ENCODE peak calls at places on chromosome 6, in five cellular contexts. One of them, this sample, is unnamed.

GRCh38 chr6:4641461-4641860 is 134.7 kb upstream of the CDYL start:
- DNase-seq in AG04450: no peak
- DNase-seq in GM20000: no peak
- DNase-seq in CD4-positive, alpha-beta T cell: no peak
- DNase-seq in lower leg skin: no peak
- DNase-seq in this sample: peak

GRCh38 chr6:47292027-47292426 is 17.7 kb downstream of the TNFRSF21 start:
- DNase-seq in AG04450: no peak
- DNase-seq in GM20000: no peak
- DNase-seq in CD4-positive, alpha-beta T cell: no peak
- DNase-seq in lower leg skin: no peak
- DNase-seq in this sample: no peak

GRCh38 chr6:161359617-161359945 is 85.7 kb upstream of the AGPAT4 start:
- DNase-seq in AG04450: no peak
- DNase-seq in GM20000: no peak
- DNase-seq in CD4-positive, alpha-beta T cell: no peak
- DNase-seq in lower leg skin: no peak
- DNase-seq in this sample: no peak

GRCh38 chr6:11729083-11729482 is 49.5 kb downstream of the ADTRP start:
- DNase-seq in AG04450: no peak
- DNase-seq in GM20000: no peak
- DNase-seq in CD4-positive, alpha-beta T cell: no peak
- DNase-seq in lower leg skin: no peak
- DNase-seq in this sample: peak

GRCh38 chr6:16624631-16625299 is 136.5 kb downstream of the ATXN1 start:
- DNase-seq in AG04450: no peak
- DNase-seq in GM20000: no peak
- DNase-seq in CD4-positive, alpha-beta T cell: no peak
- DNase-seq in lower leg skin: no peak
- DNase-seq in this sample: no peak

GRCh38 chr6:912871-913663 is 220.1 kb upstream of the EXOC2 start:
- DNase-seq in AG04450: peak
- DNase-seq in GM20000: no peak
- DNase-seq in CD4-positive, alpha-beta T cell: no peak
- DNase-seq in lower leg skin: peak
- DNase-seq in this sample: no peak

GRCh38 chr6:16288163-16288562 is 49.8 kb downstream of the GMPR start:
- DNase-seq in AG04450: no peak
- DNase-seq in GM20000: no peak
- DNase-seq in CD4-positive, alpha-beta T cell: no peak
- DNase-seq in lower leg skin: no peak
- DNase-seq in this sample: no peak

GRCh38 chr6:137646506-137646905 is 152.3 kb upstream of the OLIG3 start:
- DNase-seq in AG04450: no peak
- DNase-seq in GM20000: no peak
- DNase-seq in CD4-positive, alpha-beta T cell: no peak
- DNase-seq in lower leg skin: no peak
- DNase-seq in this sample: no peak

GRCh38 chr6:22099923-22100322 is 196.9 kb downstream of the PRL start:
- DNase-seq in AG04450: no peak
- DNase-seq in GM20000: no peak
- DNase-seq in CD4-positive, alpha-beta T cell: no peak
- DNase-seq in lower leg skin: no peak
- DNase-seq in this sample: no peak

GRCh38 chr6:84346372-84346771 is 118.9 kb upstream of the CEP162 start:
- DNase-seq in AG04450: no peak
- DNase-seq in GM20000: no peak
- DNase-seq in CD4-positive, alpha-beta T cell: no peak
- DNase-seq in lower leg skin: no peak
- DNase-seq in this sample: no peak
- TF ChIP-seq CTCF in AG04450: peak
- TF ChIP-seq CTCF in GM20000: no peak
- TF ChIP-seq CTCF in CD4-positive, alpha-beta T cell: no peak
- TF ChIP-seq CTCF in lower leg skin: no peak
- TF ChIP-seq CTCF in this sample: no peak

DNA sequence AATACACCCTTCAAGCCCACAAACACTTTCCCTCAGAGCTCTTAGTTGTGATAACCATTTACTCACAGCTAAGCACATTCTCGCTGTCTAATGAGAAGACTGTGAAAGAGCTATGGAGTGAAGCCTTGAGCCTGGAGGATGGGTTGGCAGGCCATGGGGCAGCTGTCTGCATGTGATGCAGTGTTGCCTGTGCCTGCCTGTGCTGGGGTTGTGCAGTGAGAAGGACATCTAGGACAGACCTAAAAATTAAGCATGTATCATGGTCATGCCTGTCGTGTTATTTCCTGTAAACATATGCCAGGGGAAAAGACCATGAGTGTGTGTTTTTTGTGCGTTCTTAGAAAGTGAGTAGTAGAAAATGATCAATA is 8.0 kb upstream of the ZC3H12D start:
- DNase-seq in AG04450: no peak
- DNase-seq in GM20000: no peak
- DNase-seq in CD4-positive, alpha-beta T cell: no peak
- DNase-seq in lower leg skin: no peak
- DNase-seq in this sample: no peak
- TF ChIP-seq CTCF in AG04450: no peak
- TF ChIP-seq CTCF in GM20000: no peak
- TF ChIP-seq CTCF in CD4-positive, alpha-beta T cell: no peak
- TF ChIP-seq CTCF in lower leg skin: no peak
- TF ChIP-seq CTCF in this sample: no peak

GRCh38 chr6:154800338-154800737 is 67.1 kb downstream of the SCAF8 start:
- DNase-seq in AG04450: no peak
- DNase-seq in GM20000: peak
- DNase-seq in CD4-positive, alpha-beta T cell: no peak
- DNase-seq in lower leg skin: no peak
- DNase-seq in this sample: no peak

GRCh38 chr6:154806804-154807203 is 73.6 kb downstream of the SCAF8 start:
- DNase-seq in AG04450: no peak
- DNase-seq in GM20000: no peak
- DNase-seq in CD4-positive, alpha-beta T cell: no peak
- DNase-seq in lower leg skin: no peak
- DNase-seq in this sample: no peak

DNA sequence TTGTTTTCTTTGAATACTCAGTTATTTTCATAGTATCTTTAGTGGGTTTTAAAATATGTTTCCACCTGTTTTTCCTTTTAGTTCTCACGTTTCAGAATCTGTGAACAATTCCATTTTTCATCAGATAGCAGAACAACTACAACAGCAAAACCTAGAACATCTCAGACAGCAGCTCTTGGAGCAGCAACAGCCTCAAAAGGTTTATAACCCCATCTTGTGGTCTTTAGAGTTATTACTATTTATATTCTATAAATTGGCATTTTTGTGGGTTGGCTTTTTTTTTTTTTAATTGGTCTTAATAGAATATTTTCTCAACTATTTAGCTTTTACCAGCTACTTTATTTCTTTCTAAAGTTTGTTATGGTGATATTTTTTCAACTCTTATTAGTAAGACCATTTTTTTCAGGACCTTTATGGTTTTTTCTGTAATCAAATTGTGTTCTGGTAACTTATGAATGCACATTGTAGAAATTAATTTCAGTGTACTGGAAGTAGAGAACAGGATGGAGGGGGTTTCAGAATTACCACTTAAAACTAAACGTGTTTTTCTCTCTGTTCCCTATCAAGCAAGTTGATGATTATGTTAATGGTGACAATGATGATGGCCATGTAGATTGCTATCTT is 72.2 kb downstream of the SCAF8 start:
- DNase-seq in AG04450: peak
- DNase-seq in GM20000: peak
- DNase-seq in CD4-positive, alpha-beta T cell: no peak
- DNase-seq in lower leg skin: no peak
- DNase-seq in this sample: no peak
- TF ChIP-seq CTCF in AG04450: peak
- TF ChIP-seq CTCF in GM20000: no peak
- TF ChIP-seq CTCF in CD4-positive, alpha-beta T cell: peak
- TF ChIP-seq CTCF in lower leg skin: no peak
- TF ChIP-seq CTCF in this sample: peak

DNA sequence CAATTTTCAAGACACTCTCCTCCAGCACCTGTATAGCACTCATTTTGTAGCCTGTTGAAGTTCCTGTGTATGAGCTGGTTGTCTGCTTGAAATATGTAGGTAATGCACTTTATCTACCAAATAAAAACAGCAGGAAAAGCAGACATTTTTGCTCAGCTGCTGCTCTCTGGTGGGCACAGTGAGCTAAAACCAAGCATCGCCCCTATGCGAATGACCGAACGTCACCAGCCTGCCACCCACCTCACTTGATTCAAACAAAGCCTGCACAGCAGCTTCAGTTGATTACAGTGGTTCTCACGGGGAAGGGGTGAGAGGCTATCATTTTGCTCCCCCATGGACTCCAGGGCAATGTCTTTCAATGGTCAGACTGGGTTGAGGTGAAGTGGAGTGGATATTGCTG is 185.7 kb downstream of the SASH1 start:
- DNase-seq in AG04450: no peak
- DNase-seq in GM20000: no peak
- DNase-seq in CD4-positive, alpha-beta T cell: no peak
- DNase-seq in lower leg skin: no peak
- DNase-seq in this sample: no peak
- TF ChIP-seq CTCF in AG04450: peak
- TF ChIP-seq CTCF in GM20000: no peak
- TF ChIP-seq CTCF in CD4-positive, alpha-beta T cell: no peak
- TF ChIP-seq CTCF in lower leg skin: no peak
- TF ChIP-seq CTCF in this sample: no peak

GRCh38 chr6:25083784-25084507 is 148.2 kb upstream of the RIPOR2 start:
- DNase-seq in AG04450: no peak
- DNase-seq in GM20000: no peak
- DNase-seq in CD4-positive, alpha-beta T cell: no peak
- DNase-seq in lower leg skin: no peak
- DNase-seq in this sample: no peak

GRCh38 chr6:25088513-25088912 is 152.8 kb upstream of the RIPOR2 start:
- DNase-seq in AG04450: no peak
- DNase-seq in GM20000: no peak
- DNase-seq in CD4-positive, alpha-beta T cell: no peak
- DNase-seq in lower leg skin: no peak
- DNase-seq in this sample: no peak

GRCh38 chr6:25084508-25084833 is 148.7 kb upstream of the RIPOR2 start:
- DNase-seq in AG04450: no peak
- DNase-seq in GM20000: no peak
- DNase-seq in CD4-positive, alpha-beta T cell: no peak
- DNase-seq in lower leg skin: no peak
- DNase-seq in this sample: no peak

GRCh38 chr6:25085761-25086160 is 150.0 kb upstream of the RIPOR2 start:
- DNase-seq in AG04450: no peak
- DNase-seq in GM20000: peak
- DNase-seq in CD4-positive, alpha-beta T cell: no peak
- DNase-seq in lower leg skin: no peak
- DNase-seq in this sample: no peak

GRCh38 chr6:25086500-25087091 is 150.8 kb upstream of the RIPOR2 start:
- DNase-seq in AG04450: no peak
- DNase-seq in GM20000: no peak
- DNase-seq in CD4-positive, alpha-beta T cell: no peak
- DNase-seq in lower leg skin: no peak
- DNase-seq in this sample: no peak
- TF ChIP-seq CTCF in AG04450: no peak
- TF ChIP-seq CTCF in GM20000: no peak
- TF ChIP-seq CTCF in CD4-positive, alpha-beta T cell: no peak
- TF ChIP-seq CTCF in lower leg skin: no peak
- TF ChIP-seq CTCF in this sample: no peak

DNA sequence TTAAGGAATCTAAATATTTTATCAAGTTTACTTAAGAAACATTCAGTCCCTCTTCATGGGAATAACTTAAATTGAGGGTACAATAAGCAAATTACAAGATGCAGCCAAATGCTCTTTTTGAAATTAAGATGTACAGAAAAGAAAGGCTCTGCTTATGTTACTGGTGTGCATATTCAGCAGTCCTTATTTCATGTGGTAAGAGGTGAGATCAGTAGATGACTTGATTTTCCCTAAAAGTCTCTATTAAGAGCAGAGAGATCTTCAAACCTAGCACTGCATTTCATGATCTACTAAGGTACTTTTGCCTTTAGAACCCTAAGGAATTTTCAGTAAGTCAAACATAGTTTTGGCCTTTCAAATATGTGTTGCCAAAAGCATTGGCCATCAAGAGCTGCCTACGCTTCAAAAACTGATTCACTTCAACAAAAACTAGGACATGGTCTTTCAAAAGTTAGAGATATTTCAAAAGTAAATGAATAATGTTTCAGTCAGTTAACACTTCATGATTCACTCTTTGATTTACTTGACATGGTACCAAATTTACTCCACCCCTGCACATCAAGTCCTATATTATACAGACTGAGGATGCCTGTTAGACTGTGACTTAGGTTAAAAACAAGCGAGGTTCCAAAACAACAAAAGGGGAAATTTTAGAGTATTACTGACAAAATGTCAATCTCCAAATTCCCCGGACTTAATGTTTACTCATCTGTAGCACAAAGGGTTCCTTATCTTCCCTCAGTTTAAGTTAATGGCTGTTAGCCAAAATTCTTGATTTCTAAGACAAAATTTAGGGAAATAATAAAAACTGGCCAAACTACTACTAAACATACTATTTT is 19.2 kb downstream of the C6orf62 start:
- DNase-seq in AG04450: no peak
- DNase-seq in GM20000: no peak
- DNase-seq in CD4-positive, alpha-beta T cell: no peak
- DNase-seq in lower leg skin: no peak
- DNase-seq in this sample: no peak
- TF ChIP-seq CTCF in AG04450: no peak
- TF ChIP-seq CTCF in GM20000: no peak
- TF ChIP-seq CTCF in CD4-positive, alpha-beta T cell: no peak
- TF ChIP-seq CTCF in lower leg skin: no peak
- TF ChIP-seq CTCF in this sample: no peak

GRCh38 chr6:168713839-168714238 is 272.9 kb downstream of the SMOC2 start:
- DNase-seq in AG04450: no peak
- DNase-seq in GM20000: no peak
- DNase-seq in CD4-positive, alpha-beta T cell: no peak
- DNase-seq in lower leg skin: no peak
- DNase-seq in this sample: no peak
- TF ChIP-seq CTCF in AG04450: no peak
- TF ChIP-seq CTCF in GM20000: no peak
- TF ChIP-seq CTCF in CD4-positive, alpha-beta T cell: no peak
- TF ChIP-seq CTCF in lower leg skin: no peak
- TF ChIP-seq CTCF in this sample: no peak

GRCh38 chr6:19549109-19549508 is 288.1 kb upstream of the ID4 start:
- DNase-seq in AG04450: no peak
- DNase-seq in GM20000: no peak
- DNase-seq in CD4-positive, alpha-beta T cell: no peak
- DNase-seq in lower leg skin: no peak
- DNase-seq in this sample: no peak
- TF ChIP-seq CTCF in AG04450: no peak
- TF ChIP-seq CTCF in GM20000: no peak
- TF ChIP-seq CTCF in CD4-positive, alpha-beta T cell: no peak
- TF ChIP-seq CTCF in lower leg skin: no peak
- TF ChIP-seq CTCF in this sample: no peak

GRCh38 chr6:36373368-36374009 is 14.0 kb downstream of the ETV7 start:
- DNase-seq in AG04450: no peak
- DNase-seq in GM20000: no peak
- DNase-seq in CD4-positive, alpha-beta T cell: no peak
- DNase-seq in lower leg skin: peak
- DNase-seq in this sample: no peak

GRCh38 chr6:36370638-36371037 is 16.8 kb downstream of the ETV7 start:
- DNase-seq in AG04450: no peak
- DNase-seq in GM20000: no peak
- DNase-seq in CD4-positive, alpha-beta T cell: no peak
- DNase-seq in lower leg skin: no peak
- DNase-seq in this sample: no peak

GRCh38 chr6:36368921-36369880 is 18.3 kb downstream of the ETV7 start:
- DNase-seq in AG04450: peak
- DNase-seq in GM20000: no peak
- DNase-seq in CD4-positive, alpha-beta T cell: no peak
- DNase-seq in lower leg skin: no peak
- DNase-seq in this sample: no peak

GRCh38 chr6:36372088-36372487 is 15.4 kb downstream of the ETV7 start:
- DNase-seq in AG04450: no peak
- DNase-seq in GM20000: no peak
- DNase-seq in CD4-positive, alpha-beta T cell: no peak
- DNase-seq in lower leg skin: no peak
- DNase-seq in this sample: no peak

GRCh38 chr6:36371231-36371630 is 16.2 kb downstream of the ETV7 start:
- DNase-seq in AG04450: no peak
- DNase-seq in GM20000: no peak
- DNase-seq in CD4-positive, alpha-beta T cell: no peak
- DNase-seq in lower leg skin: no peak
- DNase-seq in this sample: no peak
- TF ChIP-seq CTCF in AG04450: no peak
- TF ChIP-seq CTCF in GM20000: no peak
- TF ChIP-seq CTCF in CD4-positive, alpha-beta T cell: no peak
- TF ChIP-seq CTCF in lower leg skin: no peak
- TF ChIP-seq CTCF in this sample: no peak